ENCODE peak calls at places on chromosomes 7 and 10, in four cellular contexts. One of them, this sample, is unnamed.
A peak's percentile ranks its signal among the peaks of the same experiment; 100 is the strongest.

GRCh38 chr10:1465421-1465902 is 271.9 kb downstream of the ADARB2 start:
- DNase-seq in renal cortical epithelial cell: peak; percentile 5
- DNase-seq in putamen: no peak
- DNase-seq in activated B cell treated with CpG ODN at 0.5 μM for 24 hours: no peak
- DNase-seq in this sample: no peak

GRCh38 chr7:55185941-55186609 is 167.3 kb downstream of the EGFR start:
- DNase-seq in activated B cell treated with CpG ODN at 0.5 μM for 24 hours: no peak
- DNase-seq in renal cortical epithelial cell: peak; percentile 95
- DNase-seq in putamen: no peak
- DNase-seq in this sample: no peak

GRCh38 chr7:32890553-32891045 is 961 bp downstream of the KBTBD2 start:
- DNase-seq in activated B cell treated with CpG ODN at 0.5 μM for 24 hours: no peak
- DNase-seq in renal cortical epithelial cell: peak; percentile 68
- DNase-seq in putamen: peak; percentile 51
- DNase-seq in this sample: no peak

GRCh38 chr7:89183726-89184125 is 388.2 kb upstream of the TEX47 start:
- DNase-seq in renal cortical epithelial cell: no peak
- DNase-seq in putamen: peak; percentile 3
- DNase-seq in activated B cell treated with CpG ODN at 0.5 μM for 24 hours: no peak
- DNase-seq in this sample: no peak

GRCh38 chr7:129014501-129015101 is 40.3 kb downstream of the TNPO3 start:
- DNase-seq in renal cortical epithelial cell: no peak
- DNase-seq in activated B cell treated with CpG ODN at 0.5 μM for 24 hours: no peak
- DNase-seq in putamen: no peak
- DNase-seq in this sample: no peak

GRCh38 chr7:158492372-158492771 is 95.3 kb downstream of the PTPRN2 start:
- DNase-seq in putamen: peak; percentile 75
- DNase-seq in renal cortical epithelial cell: no peak
- DNase-seq in activated B cell treated with CpG ODN at 0.5 μM for 24 hours: no peak
- DNase-seq in this sample: no peak

GRCh38 chr7:2619120-2619519 is 12.7 kb upstream of the TTYH3 start:
- DNase-seq in putamen: no peak
- DNase-seq in activated B cell treated with CpG ODN at 0.5 μM for 24 hours: no peak
- DNase-seq in renal cortical epithelial cell: no peak
- DNase-seq in this sample: no peak

GRCh38 chr7:6479067-6479466 is 31.3 kb upstream of the DAGLB start:
- DNase-seq in putamen: no peak
- DNase-seq in activated B cell treated with CpG ODN at 0.5 μM for 24 hours: no peak
- DNase-seq in renal cortical epithelial cell: no peak
- DNase-seq in this sample: no peak

GRCh38 chr10:3199488-3199887 is 26.9 kb upstream of the PITRM1 start:
- DNase-seq in putamen: no peak
- DNase-seq in renal cortical epithelial cell: no peak
- DNase-seq in activated B cell treated with CpG ODN at 0.5 μM for 24 hours: no peak
- DNase-seq in this sample: no peak

GRCh38 chr10:104353325-104354048 is at the start of gene CFAP58:
- DNase-seq in activated B cell treated with CpG ODN at 0.5 μM for 24 hours: peak; percentile 83
- DNase-seq in renal cortical epithelial cell: peak; percentile 86
- DNase-seq in putamen: peak; percentile 85
- DNase-seq in this sample: peak; percentile 97

GRCh38 chr10:12875100-12875499 is 126.4 kb downstream of the CCDC3 start:
- DNase-seq in activated B cell treated with CpG ODN at 0.5 μM for 24 hours: no peak
- DNase-seq in renal cortical epithelial cell: no peak
- DNase-seq in putamen: no peak
- DNase-seq in this sample: peak; percentile 33

GRCh38 chr10:112966191-112966855 is 16.3 kb downstream of the TCF7L2 start:
- DNase-seq in putamen: no peak
- DNase-seq in activated B cell treated with CpG ODN at 0.5 μM for 24 hours: no peak
- DNase-seq in renal cortical epithelial cell: no peak
- DNase-seq in this sample: no peak